ENCODE peak calls at places on chromosomes 4 and X, in eight cellular contexts. X is WTC11, Q is DMS153, N is amygdala, Y is heart left ventricle, D is NT2/D1, V is Daoy, P is GM12865. I is an unnamed sample.

GRCh38 chr4:129254126-129254525 is 158.2 kb downstream of the C4orf33 start:
- DNase-seq in X (no peak), D (no peak), Q (no peak), P (no peak), V (no peak), Y (no peak), N (no peak), I (no peak)

GRCh38 chrX:16785247-16786138 is 773 bp upstream of the TXLNG start:
- DNase-seq in V (no peak), X (no peak), P (no peak), N (no peak), D (no peak), Y (peak), Q (no peak), I (peak)

GRCh38 chr4:99652596-99653436 is 4.8 kb downstream of the C4orf54 start:
- DNase-seq in V (no peak), D (no peak), Y (no peak), N (no peak), Q (peak), X (no peak), P (no peak), I (no peak)

GRCh38 chrX:151505796-151506195 is 57.7 kb upstream of the PASD1 start:
- DNase-seq in Y (no peak), V (peak), D (no peak), N (no peak), P (peak), X (peak), Q (peak), I (no peak)

GRCh38 chrX:34332336-34332735 is 200.2 kb upstream of the FAM47A start:
- DNase-seq in Q (no peak), Y (no peak), P (no peak), D (no peak), X (no peak), N (no peak), V (no peak), I (no peak)

GRCh38 chr4:98377626-98378025 is 116.4 kb downstream of the RAP1GDS1 start:
- DNase-seq in P (no peak), Y (no peak), N (no peak), V (no peak), X (no peak), D (no peak), Q (no peak), I (no peak)

GRCh38 chr4:5707366-5708133 is 809 bp downstream of the EVC2 start:
- DNase-seq in X (no peak), V (peak), Y (no peak), N (no peak), Q (no peak), P (no peak), D (no peak), I (no peak)

GRCh38 chr4:6364146-6364545 is 94.5 kb downstream of the WFS1 start:
- DNase-seq in D (no peak), Y (no peak), V (no peak), N (no peak), P (no peak), Q (no peak), X (no peak), I (no peak)

GRCh38 chr4:48905363-48906015 is 1.1 kb downstream of the OCIAD2 start:
- DNase-seq in Y (no peak), D (no peak), V (peak), N (no peak), Q (no peak), X (no peak), P (no peak), I (no peak)

GRCh38 chrX:108070891-108071290 is 20.5 kb downstream of the PSMD10 start:
- DNase-seq in D (no peak), P (no peak), Q (no peak), N (no peak), V (peak), Y (no peak), X (no peak), I (no peak)